ENCODE peak calls at places on chromosomes 3 and 15, in five cellular contexts. U is GM12878; S is CD8-positive, alpha-beta T cell; P is body of pancreas; N is IMR-90. Y is an unnamed sample.

GRCh38 chr3:58068126-58068809 is 60.0 kb downstream of the FLNB start:
- DNase-seq in U (no peak), S (no peak), P (no peak), N (no peak), Y (no peak)

GRCh38 chr3:45462522-45463262 is 74.3 kb downstream of the LARS2 start:
- DNase-seq in U (no peak), S (no peak), P (no peak), N (peak; percentile 21), Y (no peak)

GRCh38 chr15:74824976-74825375 is 1.5 kb upstream of the CPLX3 start:
- DNase-seq in U (no peak), S (no peak), P (no peak), N (no peak), Y (no peak)

GRCh38 chr3:98371853-98372252 is 18.2 kb downstream of the OR5K4 start:
- DNase-seq in U (no peak), S (no peak), P (no peak), N (no peak), Y (no peak)

GRCh38 chr3:38580450-38581382 is 68.8 kb downstream of the SCN5A start:
- DNase-seq in U (no peak), S (no peak), P (no peak), N (no peak), Y (no peak)

GRCh38 chr15:42576040-42576594 is 711 bp downstream of the STARD9 start:
- DNase-seq in U (no peak), S (no peak), P (no peak), N (no peak), Y (no peak)

GRCh38 chr3:174330303-174330702 is 528.8 kb upstream of the NAALADL2 start:
- DNase-seq in U (no peak), S (no peak), P (no peak), N (peak; percentile 85), Y (peak; percentile 51)

GRCh38 chr15:79640206-79640605 is 208.1 kb downstream of the MINAR1 start:
- DNase-seq in U (no peak), S (no peak), P (no peak), N (peak; percentile 84), Y (peak; percentile 38)

GRCh38 chr3:113340785-113341184 is 100.5 kb downstream of the CFAP44 start:
- DNase-seq in U (no peak), S (no peak), P (no peak), N (no peak), Y (no peak)

DNA sequence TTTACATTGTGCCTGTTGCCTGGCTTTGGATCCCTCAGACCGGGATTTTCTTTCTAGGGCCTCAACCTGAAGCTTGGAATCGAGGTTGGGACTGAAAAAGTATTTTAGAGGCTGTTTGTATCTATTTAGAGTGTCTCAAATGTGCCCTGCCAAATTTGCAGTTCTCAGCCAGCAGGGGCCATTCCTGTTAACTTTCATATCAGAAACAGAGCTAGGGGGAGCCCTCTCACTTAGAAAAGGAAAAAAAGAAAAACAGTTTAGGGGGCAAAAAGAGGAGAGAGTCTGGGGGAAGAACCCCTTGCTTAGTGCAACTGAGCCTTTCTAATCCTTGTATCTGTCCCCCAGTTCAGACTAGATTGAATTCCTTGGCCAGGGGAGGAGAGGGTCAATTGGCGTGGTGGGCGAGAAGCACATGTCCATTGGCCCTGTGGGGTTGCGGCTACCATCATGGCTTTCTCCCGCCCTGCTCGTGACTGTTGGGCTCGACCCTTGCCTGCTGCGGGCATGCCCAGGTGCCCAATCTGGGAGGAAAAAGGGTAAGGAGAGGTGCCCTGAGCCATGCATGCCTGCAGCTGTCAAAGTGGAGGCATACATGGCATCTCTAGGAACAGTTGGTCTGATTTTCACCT is 101.6 kb downstream of the CFAP44 start:
- DNase-seq in U (no peak), S (no peak), P (no peak), N (no peak), Y (no peak)
- TF ChIP-seq CTCF in U (no peak), S (no peak), P (no peak), N (peak; percentile 16), Y (peak; percentile 33)

GRCh38 chr3:46925585-46925934 is 48.0 kb downstream of the PTH1R start:
- DNase-seq in U (no peak), S (no peak), P (peak; percentile 33), N (no peak), Y (no peak)
- H3K27ac ChIP-seq in U (peak overlapping the region; percentile 94), S (no peak overlapping the region), P (no peak overlapping the region), N (no peak overlapping the region), Y (no peak overlapping the region)

GRCh38 chr3:180594631-180595348 is 7.2 kb upstream of the TTC14 start:
- DNase-seq in U (peak; percentile 26), S (no peak), P (no peak), N (peak; percentile 59), Y (peak; percentile 37)
- TF ChIP-seq CTCF in U (peak; percentile 38), S (no peak), P (peak; percentile 77), N (peak; percentile 70), Y (peak; percentile 68)

DNA sequence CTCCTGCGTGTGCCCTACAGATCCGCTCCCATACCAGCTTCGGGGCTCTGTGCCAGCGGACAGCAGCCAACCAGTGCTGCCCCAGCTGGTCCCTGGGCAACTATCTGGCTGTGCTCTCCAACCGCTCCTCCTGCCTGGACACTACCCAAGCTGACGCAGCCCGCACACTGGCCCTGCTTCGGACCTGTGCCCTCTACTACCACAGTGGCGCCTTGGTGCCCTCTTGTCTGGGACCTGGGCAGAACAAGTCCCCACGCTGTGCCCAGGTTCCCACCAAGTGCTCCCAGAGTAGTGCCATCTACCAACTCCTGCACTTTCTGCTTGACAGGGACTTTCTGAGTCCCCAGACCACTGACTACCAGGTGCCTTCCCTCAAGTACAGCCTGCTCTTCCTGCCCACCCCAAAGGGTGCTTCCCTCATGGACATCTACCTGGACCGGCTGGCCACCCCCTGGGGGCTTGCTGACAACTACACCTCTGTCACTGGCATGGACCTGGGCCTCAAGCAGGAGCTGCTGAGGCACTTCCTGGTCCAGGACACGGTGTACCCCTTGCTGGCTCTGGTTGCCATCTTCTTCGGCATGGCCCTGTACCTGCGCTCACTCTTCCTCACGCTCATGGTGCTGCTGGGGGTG is 9.1 kb downstream of the DISP2 start:
- DNase-seq in U (no peak), S (no peak), P (peak; percentile 97), N (no peak), Y (no peak)
- H3K27ac ChIP-seq in U (no peak overlapping the region), S (peak overlapping the region; percentile 17), P (peak overlapping the region; percentile 78), N (no peak overlapping the region), Y (no peak overlapping the region)

GRCh38 chr3:160950954-160951353 is 154.2 kb downstream of the B3GALNT1 start:
- DNase-seq in U (no peak), S (no peak), P (no peak), N (no peak), Y (no peak)

GRCh38 chr3:160951677-160952487 is 153.3 kb downstream of the B3GALNT1 start:
- DNase-seq in U (no peak), S (no peak), P (no peak), N (no peak), Y (no peak)

GRCh38 chr3:160953681-160954080 is 151.5 kb downstream of the B3GALNT1 start:
- DNase-seq in U (no peak), S (no peak), P (no peak), N (no peak), Y (no peak)

DNA sequence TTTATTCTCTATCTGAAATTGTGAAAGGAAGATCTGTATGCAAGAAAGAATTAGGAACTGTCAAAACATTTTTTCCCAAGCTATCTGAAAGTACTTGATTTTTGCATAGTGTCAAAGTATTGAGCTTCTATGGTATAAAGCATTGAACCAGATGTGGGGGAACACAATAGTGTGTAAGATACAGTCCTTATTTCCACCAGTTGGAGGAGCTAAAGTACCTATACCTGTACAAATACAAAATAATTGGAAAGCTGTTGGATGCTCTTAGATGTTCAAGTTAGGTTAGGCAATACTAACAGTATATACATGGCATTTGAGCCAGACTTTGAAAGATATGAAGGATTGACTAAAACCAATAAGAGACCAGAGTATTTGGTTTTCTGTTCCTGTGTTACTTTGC is 148.4 kb downstream of the B3GALNT1 start:
- DNase-seq in U (no peak), S (no peak), P (no peak), N (peak; percentile 7), Y (no peak)
- TF ChIP-seq CTCF in U (peak; percentile 47), S (no peak), P (peak; percentile 35), N (peak; percentile 25), Y (peak; percentile 39)